ENCODE peak calls at places on chromosomes 13 and 19, in eight cellular contexts. R is BJ; C is occipital lobe; A is KG1; H is DMS79 treated with DMSO at 0.1 percent for 48 hours; L is thyroid gland; O is OCI-LY7; S is activated naive CD8-positive, alpha-beta T cell treated with anti-CD3 and anti-CD28 coated beads, Interleukin-2, amount 50 U/mL, for 16 hours. F is an unnamed sample.

GRCh38 chr13:45882626-45883025 is 31.1 kb upstream of the SIAH3 start:
- DNase-seq in R (no peak), C (no peak), A (no peak), H (no peak), L (no peak), O (no peak), S (no peak), F (no peak)

GRCh38 chr13:23322353-23323336 is 110.9 kb downstream of the SACS start:
- DNase-seq in R (no peak), C (no peak), A (no peak), H (peak; percentile 41), L (no peak), O (no peak), S (no peak), F (no peak)

GRCh38 chr19:22422220-22422619 is at the start of gene ZNF98:
- DNase-seq in R (no peak), C (peak; percentile 1), A (peak; percentile 69), H (no peak), L (peak; percentile 90), O (no peak), S (no peak), F (no peak)

GRCh38 chr13:31042501-31043165 is 110.2 kb downstream of the TEX26 start:
- DNase-seq in R (no peak), C (no peak), A (no peak), H (no peak), L (no peak), O (peak; percentile 66), S (no peak), F (no peak)

GRCh38 chr19:55638864-55639359 is 1.9 kb upstream of the ZNF580 start:
- DNase-seq in R (no peak), C (no peak), A (peak; percentile 59), H (no peak), L (no peak), O (peak; percentile 88), S (no peak), F (no peak)

GRCh38 chr13:44231786-44232516 is 141.7 kb upstream of the SERP2 start:
- DNase-seq in R (peak; percentile 67), C (no peak), A (no peak), H (no peak), L (peak; percentile 97), O (no peak), S (no peak), F (no peak)

GRCh38 chr13:35818577-35819165 is 312.5 kb downstream of the DCLK1 start:
- DNase-seq in R (no peak), C (no peak), A (no peak), H (peak; percentile 35), L (no peak), O (peak; percentile 29), S (no peak), F (no peak)

GRCh38 chr19:58380037-58380735 is 644 bp downstream of the ZNF837 start:
- DNase-seq in R (no peak), C (no peak), A (no peak), H (peak; percentile 51), L (no peak), O (no peak), S (no peak), F (no peak)

GRCh38 chr13:35979378-35979911 is 151.7 kb downstream of the DCLK1 start:
- DNase-seq in R (peak; percentile 82), C (peak; percentile 64), A (no peak), H (no peak), L (peak; percentile 27), O (no peak), S (no peak), F (no peak)

GRCh38 chr13:37995052-37995451 is 125.5 kb upstream of the TRPC4 start:
- DNase-seq in R (peak; percentile 5), C (no peak), A (no peak), H (peak; percentile 7), L (no peak), O (no peak), S (no peak), F (no peak)

GRCh38 chr19:55257461-55258411 is 1.1 kb downstream of the PPP6R1 start:
- DNase-seq in R (no peak), C (no peak), A (no peak), H (no peak), L (peak; percentile 11), O (peak; percentile 47), S (no peak), F (no peak)

GRCh38 chr19:28526042-28526441 is 686.9 kb downstream of the UQCRFS1 start:
- DNase-seq in R (no peak), C (no peak), A (no peak), H (no peak), L (no peak), O (no peak), S (no peak), F (no peak)

GRCh38 chr13:111202745-111203144 is 87.6 kb downstream of the ARHGEF7 start:
- DNase-seq in R (no peak), C (no peak), A (no peak), H (no peak), L (no peak), O (peak; percentile 66), S (no peak), F (no peak)

GRCh38 chr13:47094734-47095434 is 198.0 kb upstream of the HTR2A start:
- DNase-seq in R (no peak), C (no peak), A (no peak), H (no peak), L (no peak), O (no peak), S (no peak), F (no peak)

GRCh38 chr13:95296326-95296939 is 4.8 kb downstream of the ABCC4 start:
- DNase-seq in R (no peak), C (no peak), A (no peak), H (no peak), L (peak; percentile 71), O (peak; percentile 11), S (no peak), F (no peak)

GRCh38 chr19:34082289-34083077 is 89.8 kb upstream of the LSM14A start:
- DNase-seq in R (no peak), C (no peak), A (no peak), H (no peak), L (no peak), O (no peak), S (no peak), F (no peak)

GRCh38 chr19:47587295-47587694 is 14.3 kb upstream of the ZNF541 start:
- DNase-seq in R (no peak), C (no peak), A (no peak), H (no peak), L (no peak), O (no peak), S (no peak), F (no peak)

GRCh38 chr19:8611391-8611883 is 922 bp upstream of the ADAMTS10 start:
- DNase-seq in R (no peak), C (no peak), A (no peak), H (no peak), L (no peak), O (no peak), S (no peak), F (no peak)

GRCh38 chr19:15722956-15723355 is 4.9 kb upstream of the OR10H2 start:
- DNase-seq in R (no peak), C (no peak), A (no peak), H (no peak), L (no peak), O (no peak), S (no peak), F (no peak)

GRCh38 chr13:23506821-23507210 is 63.4 kb upstream of the TNFRSF19 start:
- DNase-seq in R (peak; percentile 70), C (no peak), A (no peak), H (no peak), L (no peak), O (no peak), S (no peak), F (no peak)

GRCh38 chr19:13978306-13978705 is 26.0 kb downstream of the DCAF15 start:
- DNase-seq in R (no peak), C (no peak), A (no peak), H (no peak), L (peak; percentile 67), O (peak; percentile 45), S (no peak), F (no peak)

GRCh38 chr13:29266743-29267142 is 328.7 kb downstream of the SLC7A1 start:
- DNase-seq in R (no peak), C (no peak), A (no peak), H (no peak), L (no peak), O (no peak), S (no peak), F (no peak)

GRCh38 chr13:49436890-49437289 is 7.0 kb downstream of the CAB39L start:
- DNase-seq in R (no peak), C (no peak), A (no peak), H (peak; percentile 26), L (peak; percentile 31), O (peak; percentile 40), S (no peak), F (no peak)

GRCh38 chr13:29230446-29230845 is 365.0 kb downstream of the SLC7A1 start:
- DNase-seq in R (no peak), C (no peak), A (no peak), H (no peak), L (no peak), O (no peak), S (no peak), F (no peak)

GRCh38 chr19:34996978-34997640 is 3.0 kb upstream of the GRAMD1A start:
- DNase-seq in R (no peak), C (no peak), A (no peak), H (no peak), L (no peak), O (peak; percentile 24), S (no peak), F (no peak)

F was measured in stimulated activated CD4-positive, alpha-beta T cell treated with anti-CD3 and anti-CD28 coated beads, Interleukin-15, amount 100 ng/mL, for 1 hour.